ENCODE peak calls at places on chromosomes 13 and 19, in eight cellular contexts. Z, O, E, P, H, V, C and J are unnamed samples.

GRCh38 chr19:35813043-35813890 is 622 bp upstream of the PRODH2 start:
- DNase-seq in H (no peak), C (no peak), Z (no peak), O (no peak), E (no peak), V (no peak), P (no peak), J (no peak)

GRCh38 chr19:50794778-50795664 is 4.8 kb downstream of the ACP4 start:
- DNase-seq in P (no peak), H (no peak), O (no peak), Z (no peak), V (no peak), E (peak), C (no peak), J (no peak)

GRCh38 chr19:8638078-8638619 is 7.7 kb downstream of the NFILZ start:
- DNase-seq in H (peak), C (no peak), O (no peak), Z (peak), P (no peak), V (peak), E (peak), J (peak)

GRCh38 chr13:30017880-30018279 is 167.5 kb upstream of the UBL3 start:
- DNase-seq in E (no peak), V (no peak), P (no peak), H (no peak), C (no peak), O (no peak), Z (no peak), J (no peak)

GRCh38 chr19:10766681-10767201 is 48.9 kb downstream of the DNM2 start:
- DNase-seq in C (no peak), P (no peak), E (no peak), O (no peak), Z (peak), V (no peak), H (no peak), J (no peak)

GRCh38 chr13:93620366-93620765 is 393.8 kb downstream of the GPC6 start:
- DNase-seq in Z (peak), C (no peak), P (no peak), V (no peak), H (no peak), E (no peak), O (no peak), J (no peak)

GRCh38 chr13:25192489-25192888 is 20.4 kb upstream of the AMER2 start:
- DNase-seq in P (no peak), Z (no peak), V (no peak), O (no peak), E (no peak), C (no peak), H (no peak), J (no peak)

GRCh38 chr19:49812452-49812996 is 568 bp downstream of the FUZ start:
- DNase-seq in E (no peak), Z (no peak), O (no peak), V (no peak), P (no peak), H (no peak), C (no peak), J (no peak)

GRCh38 chr19:15656467-15656866 is 15.8 kb downstream of the CYP4F3 start:
- DNase-seq in P (no peak), E (no peak), H (no peak), V (no peak), O (no peak), C (no peak), Z (no peak), J (no peak)

GRCh38 chr19:35462476-35462953 is 14.5 kb downstream of the FFAR2 start:
- DNase-seq in C (no peak), Z (no peak), E (no peak), P (peak), O (no peak), H (no peak), V (no peak), J (no peak)

GRCh38 chr19:2290441-2291184 is 8.6 kb upstream of the PEAK3 start:
- DNase-seq in C (no peak), O (no peak), Z (no peak), H (no peak), P (no peak), E (no peak), V (no peak), J (peak)

GRCh38 chr19:49161987-49162386 is 4.4 kb downstream of the TRPM4 start:
- DNase-seq in P (no peak), H (no peak), V (no peak), Z (peak), O (no peak), C (no peak), E (no peak), J (no peak)

GRCh38 chr19:32464279-32464678 is 58.7 kb downstream of the DPY19L3 start:
- DNase-seq in O (no peak), V (no peak), C (peak), E (peak), Z (no peak), P (no peak), H (no peak), J (no peak)

GRCh38 chr13:104011505-104012270 is 945.5 kb upstream of the SLC10A2 start:
- DNase-seq in H (no peak), O (no peak), V (no peak), Z (peak), C (no peak), E (peak), P (no peak), J (no peak)

DNA sequence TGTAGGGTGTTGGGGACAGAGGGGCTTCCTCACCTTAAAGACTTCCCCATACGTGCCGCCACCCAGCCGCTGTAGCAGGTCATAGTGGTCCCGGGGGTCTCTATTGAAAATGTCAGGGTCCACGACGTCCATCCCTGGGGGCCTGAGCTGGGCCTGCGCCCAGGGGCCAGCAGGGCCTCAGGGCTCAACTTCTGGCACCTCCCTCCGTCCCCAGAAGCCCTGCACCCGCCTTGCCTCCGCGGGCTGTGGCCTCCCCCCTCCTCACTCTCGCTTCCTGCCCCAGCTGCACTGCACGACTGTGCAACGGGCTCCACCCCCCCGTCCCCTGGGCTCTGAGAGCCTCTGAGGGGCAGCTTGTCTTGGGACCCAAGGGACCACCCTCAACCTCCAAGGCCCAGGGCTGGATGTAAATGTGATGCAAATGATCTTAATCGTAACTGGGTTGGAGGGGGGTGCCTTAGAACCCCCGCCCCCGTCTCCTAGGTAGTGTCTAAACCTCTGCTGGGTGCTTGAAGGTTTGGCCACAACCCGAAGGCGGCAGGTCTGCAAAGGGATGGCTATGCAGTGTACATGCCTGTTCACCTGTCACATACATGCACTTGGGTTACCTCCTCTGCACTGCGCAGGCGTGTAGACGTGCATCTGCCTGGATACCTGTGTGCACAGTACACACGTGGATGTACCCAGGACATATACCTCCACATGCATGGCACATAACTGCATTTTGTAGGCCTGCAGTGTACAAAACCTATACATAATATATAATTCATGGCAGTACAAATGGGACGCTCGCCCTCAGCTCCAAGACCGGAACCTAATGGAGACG is at the start of gene MAP4K1:
- DNase-seq in Z (no peak), P (peak), V (no peak), E (no peak), O (no peak), C (no peak), H (peak), J (peak)
- H3K27ac ChIP-seq in Z (peak), P (peak), V (peak), E (peak), O (peak), C (peak), H (peak), J (peak)

GRCh38 chr13:26463848-26464247 is 93.6 kb upstream of the WASF3 start:
- DNase-seq in O (no peak), Z (no peak), E (no peak), C (no peak), V (no peak), P (no peak), H (no peak), J (no peak)
- H3K27ac ChIP-seq in O (no peak), Z (no peak), E (no peak), C (no peak), V (no peak), P (no peak), H (no peak), J (no peak)

GRCh38 chr13:45433381-45433790 is 15.2 kb upstream of the SLC25A30 start:
- DNase-seq in H (no peak), V (no peak), C (no peak), Z (no peak), P (no peak), O (no peak), E (no peak), J (no peak)
- H3K27ac ChIP-seq in H (no peak), V (no peak), C (no peak), Z (no peak), P (no peak), O (no peak), E (no peak), J (no peak)

GRCh38 chr19:45883586-45883880 is 2.4 kb downstream of the IRF2BP1 start:
- DNase-seq in E (no peak), C (no peak), H (no peak), O (no peak), Z (no peak), P (no peak), V (no peak), J (no peak)
- H3K27ac ChIP-seq in E (no peak), C (peak), H (no peak), O (no peak), Z (no peak), P (no peak), V (peak), J (no peak)

GRCh38 chr13:98979012-98979411 is 1.1 kb upstream of the DOCK9 start:
- DNase-seq in H (no peak), C (no peak), E (no peak), V (no peak), O (no peak), Z (no peak), P (no peak), J (no peak)
- H3K27ac ChIP-seq in H (no peak), C (no peak), E (no peak), V (peak), O (no peak), Z (no peak), P (no peak), J (no peak)

DNA sequence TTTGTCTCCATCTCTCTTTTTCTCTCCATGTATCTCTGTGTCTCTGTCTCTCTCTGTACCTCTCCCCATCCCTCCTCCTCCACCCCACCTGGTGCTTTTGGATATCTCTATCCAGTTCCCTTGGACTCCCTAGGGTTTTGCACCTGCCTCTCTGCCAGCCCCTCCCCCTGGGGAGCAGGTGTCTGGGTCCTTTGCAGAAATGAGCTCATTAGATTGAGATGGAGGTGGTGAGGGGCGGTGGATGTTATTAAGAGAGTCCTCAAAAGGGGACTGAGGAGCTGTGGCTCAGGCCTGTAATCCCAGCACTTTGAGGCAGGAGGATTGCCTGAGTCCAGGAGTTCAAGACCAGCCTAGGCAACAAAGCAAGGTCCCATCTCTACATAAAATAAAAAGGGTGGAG is 2.1 kb downstream of the KCNN4 start:
- DNase-seq in V (no peak), H (no peak), O (no peak), E (no peak), Z (no peak), P (no peak), C (no peak), J (no peak)
- H3K27ac ChIP-seq in V (no peak), H (peak), O (no peak), E (no peak), Z (no peak), P (peak), C (peak), J (peak)

DNA sequence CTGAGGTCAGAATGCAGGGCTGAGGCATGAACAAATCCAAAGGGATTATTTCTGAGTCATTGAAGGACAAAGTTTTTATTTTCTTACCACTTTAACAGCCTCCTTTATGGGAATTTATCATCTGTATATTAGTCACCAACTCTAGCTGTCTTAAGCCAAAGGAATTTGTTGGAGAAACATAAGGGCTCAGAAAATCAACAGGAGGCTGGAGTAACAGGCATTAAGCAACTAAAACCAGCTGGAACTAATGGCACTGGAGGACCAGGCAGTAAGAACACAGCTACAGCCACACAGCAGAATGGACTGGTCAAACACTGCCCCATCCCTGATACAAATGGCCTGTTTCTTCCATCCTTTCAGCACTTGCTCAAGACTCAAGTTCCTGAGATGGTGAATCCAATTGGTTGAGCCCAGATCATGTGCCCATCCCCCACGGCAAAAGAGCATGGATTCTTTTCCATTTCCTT is 157.2 kb upstream of the FNDC3A start:
- DNase-seq in H (no peak), C (no peak), P (no peak), V (no peak), Z (peak), E (peak), O (no peak), J (no peak)
- H3K27ac ChIP-seq in H (no peak), C (no peak), P (no peak), V (no peak), Z (peak), E (peak), O (peak), J (no peak)

GRCh38 chr13:53408306-53408705 is 379.7 kb downstream of the OLFM4 start:
- DNase-seq in O (no peak), E (no peak), H (no peak), V (no peak), P (no peak), C (no peak), Z (no peak), J (no peak)
- H3K27ac ChIP-seq in O (no peak), E (no peak), H (no peak), V (no peak), P (no peak), C (no peak), Z (no peak), J (no peak)

GRCh38 chr19:40691421-40692211 is 1.2 kb upstream of the NUMBL start:
- DNase-seq in H (no peak), C (no peak), O (no peak), E (no peak), P (no peak), V (no peak), Z (peak), J (peak)

GRCh38 chr19:40692212-40692551 is 1.7 kb upstream of the NUMBL start:
- DNase-seq in V (no peak), C (no peak), Z (no peak), O (no peak), E (no peak), P (no peak), H (no peak), J (no peak)

GRCh38 chr19:40690699-40691420 is 409 bp upstream of the NUMBL start:
- DNase-seq in O (peak), H (peak), C (peak), V (peak), P (peak), Z (peak), E (peak), J (peak)

GRCh38 chr19:40693896-40694295 is 3.4 kb upstream of the NUMBL start:
- DNase-seq in E (no peak), Z (no peak), C (no peak), V (no peak), P (no peak), H (no peak), O (no peak), J (no peak)

DNA sequence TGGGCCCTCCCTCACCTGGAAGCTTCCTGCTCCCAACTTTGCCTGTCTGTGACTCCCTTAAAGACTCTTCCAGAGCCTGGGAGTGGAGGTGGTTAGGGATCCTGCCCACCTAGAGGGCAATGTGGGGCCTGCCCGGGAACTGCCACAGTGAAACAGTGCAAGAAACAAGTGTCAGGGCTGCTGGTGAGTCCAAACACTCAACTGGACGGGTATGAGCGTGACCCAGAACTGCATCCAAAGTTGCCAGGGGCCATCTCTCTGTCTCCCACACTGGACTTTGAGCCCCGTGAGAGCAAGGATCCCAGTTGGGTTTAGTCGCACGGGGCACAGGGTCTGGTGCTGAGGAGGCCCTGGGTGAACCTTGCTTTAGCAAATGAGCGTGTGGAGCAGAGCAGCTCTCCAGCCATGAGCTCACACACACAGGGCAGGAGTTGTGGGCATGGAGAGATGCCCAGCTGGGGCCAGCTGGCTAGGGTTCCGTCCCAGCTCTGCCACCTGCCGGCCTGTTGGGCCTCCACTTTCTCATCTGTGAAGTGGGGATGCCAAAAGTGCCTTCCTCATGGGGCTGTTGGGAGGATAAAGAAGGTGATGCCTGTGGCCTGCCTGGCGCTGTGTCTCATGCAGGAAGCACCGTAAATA is 2.8 kb upstream of the NUMBL start:
- DNase-seq in H (no peak), V (no peak), C (no peak), P (no peak), O (no peak), E (no peak), Z (no peak), J (no peak)
- H3K27ac ChIP-seq in H (no peak), V (no peak), C (no peak), P (no peak), O (no peak), E (no peak), Z (no peak), J (no peak)